ENCODE peak calls at places on chromosomes 6 and 20, in four cellular contexts. J, Y, X and Q are unnamed samples.
A peak's percentile ranks its signal among the peaks of the same experiment; 100 is the strongest.

GRCh38 chr6:70162972-70163371 is 139.9 kb downstream of the COL9A1 start:
- DNase-seq in X (no peak), Y (no peak), J (no peak), Q (no peak)

GRCh38 chr6:169034523-169035167 is 219.0 kb downstream of the THBS2 start:
- DNase-seq in J (no peak), Y (peak; percentile 95), X (no peak), Q (no peak)

GRCh38 chr6:96787846-96788580 is 49.3 kb downstream of the GPR63 start:
- DNase-seq in Y (no peak), J (no peak), X (no peak), Q (no peak)

GRCh38 chr6:134117409-134117808 is 65.0 kb upstream of the SLC2A12 start:
- DNase-seq in X (no peak), Y (peak; percentile 18), J (no peak), Q (no peak)

GRCh38 chr20:38581013-38581412 is at the start of gene ADIG:
- DNase-seq in X (peak; percentile 53), Y (peak; percentile 14), J (no peak), Q (no peak)

GRCh38 chr6:168157272-168158007 is 78.4 kb upstream of the FRMD1 start:
- DNase-seq in J (no peak), X (peak; percentile 45), Y (peak; percentile 70), Q (no peak)

GRCh38 chr6:107972413-107973096 is 14.5 kb upstream of the SEC63 start:
- DNase-seq in X (no peak), J (no peak), Y (no peak), Q (peak; percentile 70)

GRCh38 chr6:143059616-143060353 is 904 bp upstream of the AIG1 start:
- DNase-seq in X (peak; percentile 97), Y (peak; percentile 89), J (no peak), Q (peak; percentile 43)

GRCh38 chr6:170066679-170067078 is 224.2 kb downstream of the DLL1 start:
- DNase-seq in J (no peak), Y (no peak), X (no peak), Q (no peak)

GRCh38 chr6:138815797-138816528 is 20.1 kb downstream of the ECT2L start:
- DNase-seq in X (peak; percentile 68), J (peak; percentile 40), Y (peak; percentile 80), Q (peak; percentile 73)

GRCh38 chr20:12090920-12091319 is 173.2 kb downstream of the BTBD3 start:
- DNase-seq in Y (no peak), J (no peak), X (no peak), Q (no peak)

GRCh38 chr20:58557713-58558335 is 42.6 kb upstream of the APCDD1L start:
- DNase-seq in J (no peak), Y (peak; percentile 53), X (no peak), Q (no peak)

DNA sequence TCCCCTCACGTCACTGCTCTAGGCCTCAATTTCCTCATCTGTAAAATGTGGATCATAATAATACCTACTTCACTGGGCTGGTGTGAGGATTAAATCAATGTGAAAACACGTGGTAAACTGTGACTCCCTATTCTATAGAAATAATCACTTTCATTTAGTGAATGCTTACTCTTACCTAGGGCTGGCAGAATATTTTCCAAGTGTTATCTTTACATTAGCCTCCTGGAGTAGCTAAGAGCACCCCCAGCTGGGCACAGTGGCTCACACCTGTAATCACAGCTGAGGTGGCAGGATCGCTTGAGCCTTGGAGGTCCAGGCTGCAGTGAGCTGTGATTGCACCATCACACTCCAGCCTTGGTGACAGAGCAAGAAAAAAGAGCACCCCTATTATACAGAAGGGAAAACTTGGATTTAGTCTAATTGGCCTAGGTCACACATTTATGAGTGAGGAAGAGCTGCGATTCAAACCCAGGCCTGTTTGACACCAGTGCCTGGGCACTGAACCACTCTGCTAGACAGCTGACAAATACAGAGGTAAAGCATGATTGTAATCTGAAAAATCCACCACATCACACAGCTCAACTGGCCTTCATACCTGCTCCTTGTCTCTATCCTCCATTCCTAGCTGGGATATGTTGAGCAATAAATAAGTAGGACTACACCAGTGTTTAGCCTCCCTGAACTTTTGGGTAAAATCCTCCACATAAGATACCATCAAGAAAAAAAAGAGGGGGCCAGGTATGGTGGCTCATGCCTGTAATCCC is 1.4 kb upstream of the SNTA1 start:
- DNase-seq in X (no peak), J (no peak), Y (peak; percentile 41), Q (peak; percentile 43)
- H3K4me3 ChIP-seq in X (no peak overlapping the region), J (peak overlapping the region; percentile 59), Y (no peak overlapping the region), Q (no peak overlapping the region)

DNA sequence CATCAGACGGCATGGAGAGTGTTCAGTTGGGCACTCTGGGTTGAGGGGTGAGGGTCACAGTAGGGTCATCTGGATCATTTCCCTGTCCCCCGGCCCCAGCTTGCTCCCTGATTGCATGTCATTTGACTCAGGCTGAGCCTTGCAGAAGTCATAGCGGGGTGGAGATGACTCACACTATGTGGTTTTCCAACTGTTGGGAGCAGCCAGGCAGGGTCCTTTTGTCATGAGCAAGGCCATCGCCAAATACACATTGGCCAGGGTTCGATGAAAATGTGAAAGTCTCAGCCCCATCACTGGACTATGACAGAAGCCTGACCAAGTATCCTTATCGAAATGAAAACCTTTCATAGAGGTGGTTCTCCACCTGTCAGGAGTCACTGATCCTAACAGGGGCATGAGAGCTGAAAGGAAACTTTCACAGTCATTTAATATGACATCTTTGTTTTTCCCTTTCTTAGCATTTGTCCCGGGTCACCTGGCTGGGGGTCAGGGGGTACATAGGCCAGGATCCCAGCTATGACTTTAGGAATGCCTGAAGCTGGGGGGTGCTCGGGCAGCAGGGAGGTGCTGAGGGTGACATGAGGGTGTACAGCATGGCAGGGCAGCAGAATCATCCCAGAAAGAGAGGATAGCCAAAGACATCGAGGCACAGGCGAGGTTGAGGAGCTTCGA is 70.2 kb upstream of the CD93 start:
- DNase-seq in Y (peak; percentile 89), X (peak; percentile 74), J (no peak), Q (no peak)
- H3K4me3 ChIP-seq in Y (no peak overlapping the region), X (no peak overlapping the region), J (no peak overlapping the region), Q (no peak overlapping the region)

DNA sequence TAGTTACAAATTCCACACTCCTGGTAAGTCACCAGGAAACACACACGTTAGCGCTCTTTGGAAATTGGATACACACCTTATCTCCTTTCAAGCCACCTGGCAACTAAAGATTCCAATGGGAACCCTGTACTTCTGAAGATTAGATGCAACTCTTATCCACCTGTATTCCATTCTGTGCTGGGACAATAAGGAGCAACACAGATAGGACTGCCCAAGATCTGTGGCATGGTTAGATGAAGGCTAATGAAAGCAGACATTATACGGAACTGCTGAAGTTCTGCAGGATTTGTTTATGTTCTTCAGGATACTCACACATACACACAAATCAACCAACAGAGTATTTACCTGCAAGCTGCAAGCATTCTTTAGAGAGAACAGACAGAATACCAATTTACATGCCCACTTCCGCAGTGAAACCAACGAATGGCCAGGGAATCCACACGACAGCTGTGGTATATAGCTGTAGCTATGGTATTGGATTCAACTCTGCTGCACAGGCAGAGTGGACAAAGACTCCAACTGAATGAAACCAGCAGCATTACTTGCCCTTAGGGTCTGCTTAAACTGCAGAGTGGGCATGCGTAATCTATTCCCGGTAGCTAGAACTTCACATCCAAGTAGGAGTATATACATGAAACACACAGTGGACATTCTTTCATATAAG is 12.0 kb downstream of the NCOA5 start:
- DNase-seq in Y (no peak), J (no peak), X (no peak), Q (no peak)
- H3K4me3 ChIP-seq in Y (no peak overlapping the region), J (no peak overlapping the region), X (no peak overlapping the region), Q (no peak overlapping the region)

GRCh38 chr6:17289491-17290106 is 8.4 kb downstream of the RBM24 start:
- DNase-seq in J (no peak), Y (peak; percentile 20), X (no peak), Q (peak; percentile 32)
- H3K4me3 ChIP-seq in J (no peak overlapping the region), Y (no peak overlapping the region), X (no peak overlapping the region), Q (no peak overlapping the region)

GRCh38 chr20:50380697-50381040 is 129.5 kb upstream of the PTPN1 start:
- DNase-seq in J (no peak), X (peak; percentile 28), Y (peak; percentile 80), Q (peak; percentile 60)

GRCh38 chr20:50379049-50379990 is 130.9 kb upstream of the PTPN1 start:
- DNase-seq in J (no peak), X (peak; percentile 43), Y (peak; percentile 96), Q (peak; percentile 97)

GRCh38 chr20:50381053-50381732 is 129.0 kb upstream of the PTPN1 start:
- DNase-seq in X (no peak), J (no peak), Y (no peak), Q (no peak)

GRCh38 chr20:50379991-50380696 is 130.0 kb upstream of the PTPN1 start:
- DNase-seq in Y (no peak), J (no peak), X (no peak), Q (no peak)

DNA sequence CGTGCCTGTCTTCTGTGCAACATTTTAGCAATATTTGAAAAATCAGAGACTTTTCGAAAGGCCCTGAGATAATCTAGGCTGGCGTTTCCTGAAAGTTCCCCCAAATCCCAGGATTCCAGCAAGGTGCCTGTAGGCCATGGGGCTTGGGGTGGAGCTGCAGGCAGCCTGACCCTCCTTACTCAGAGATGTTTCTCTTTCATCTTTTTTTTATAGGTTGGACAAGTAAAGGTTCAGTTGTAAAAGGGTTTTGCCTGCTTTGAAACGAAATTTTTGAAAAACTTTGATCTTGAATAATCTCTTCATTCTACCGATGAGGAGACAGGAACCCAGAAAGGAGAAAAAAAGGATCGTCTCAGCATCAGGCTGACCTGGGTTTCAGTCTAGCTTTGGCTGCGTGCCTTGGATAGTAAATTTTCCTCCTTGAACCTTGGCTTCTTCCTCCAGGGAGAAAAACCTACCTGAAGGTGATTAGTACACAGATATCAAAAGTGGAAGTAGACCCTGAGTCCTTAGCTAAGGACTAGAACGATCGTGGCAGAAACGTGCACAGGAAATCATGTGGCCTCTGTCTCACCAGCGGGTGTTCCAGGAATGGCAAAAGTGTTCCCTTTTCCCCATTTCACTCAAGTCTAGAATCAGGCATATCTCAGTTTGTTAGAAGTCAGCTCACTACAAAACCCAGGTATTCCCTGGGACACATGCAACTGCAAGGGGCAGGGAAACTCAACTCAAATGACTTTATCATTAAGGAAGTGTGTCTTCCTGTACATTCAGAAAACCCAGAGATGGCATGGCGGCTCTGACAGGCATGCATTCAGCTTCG is 128.2 kb upstream of the PTPN1 start:
- DNase-seq in X (no peak), J (no peak), Y (no peak), Q (peak; percentile 94)
- H3K4me3 ChIP-seq in X (no peak overlapping the region), J (no peak overlapping the region), Y (no peak overlapping the region), Q (no peak overlapping the region)